ENCODE peak calls at places on chromosome 5, in four cellular contexts. Z is heart left ventricle, F is B cell, M is H9. Y is an unnamed sample.

GRCh38 chr5:137498301-137498735 is 808 bp downstream of the SPOCK1 start:
- DNase-seq in M (peak; percentile 60), Z (peak; percentile 74), F (no peak), Y (peak; percentile 63)

GRCh38 chr5:127802477-127802865 is 99.3 kb downstream of the CCDC192 start:
- DNase-seq in Z (no peak), F (no peak), M (no peak), Y (no peak)

GRCh38 chr5:96995419-96995818 is 59.5 kb downstream of the LNPEP start:
- DNase-seq in Z (no peak), F (no peak), M (no peak), Y (no peak)

GRCh38 chr5:140664018-140664352 is 719 bp upstream of the WDR55 start:
- DNase-seq in M (no peak), F (no peak), Z (no peak), Y (no peak)

GRCh38 chr5:96262105-96262504 is 170.9 kb downstream of the PCSK1 start:
- DNase-seq in Z (no peak), F (no peak), M (no peak), Y (no peak)

GRCh38 chr5:9712506-9713285 is 82.5 kb upstream of the TAS2R1 start:
- DNase-seq in Z (no peak), M (no peak), F (no peak), Y (no peak)

GRCh38 chr5:157306690-157307089 is 40.8 kb downstream of the CYFIP2 start:
- DNase-seq in Z (no peak), F (peak; percentile 42), M (no peak), Y (no peak)

GRCh38 chr5:108381034-108381954 is 604 bp downstream of the FBXL17 start:
- DNase-seq in M (no peak), F (peak; percentile 91), Z (peak; percentile 92), Y (peak; percentile 71)

GRCh38 chr5:178793156-178793555 is 62.7 kb upstream of the ZNF354A start:
- DNase-seq in M (peak; percentile 90), Z (no peak), F (peak; percentile 13), Y (peak; percentile 67)

GRCh38 chr5:57491369-57491965 is 8.9 kb upstream of the ACTBL2 start:
- DNase-seq in Z (no peak), F (no peak), M (no peak), Y (no peak)

GRCh38 chr5:141330299-141331080 is at the start of gene PCDHGA1:
- DNase-seq in M (no peak), Z (no peak), F (peak; percentile 33), Y (no peak)

GRCh38 chr5:122267195-122267594 is 44.8 kb upstream of the SNCAIP start:
- DNase-seq in Z (no peak), M (no peak), F (no peak), Y (no peak)

GRCh38 chr5:140429724-140430123 is 28.1 kb downstream of the ANKHD1 start:
- DNase-seq in Z (no peak), F (no peak), M (no peak), Y (no peak)

GRCh38 chr5:41346609-41347008 is 133.3 kb upstream of the C6 start:
- DNase-seq in F (no peak), M (no peak), Z (no peak), Y (no peak)

GRCh38 chr5:65066385-65066784 is 297.7 kb downstream of the CWC27 start:
- DNase-seq in Z (no peak), M (no peak), F (no peak), Y (no peak)

GRCh38 chr5:115962565-115963402 is 509 bp downstream of the LVRN start:
- DNase-seq in Z (peak; percentile 61), M (peak; percentile 55), F (peak; percentile 17), Y (peak; percentile 65)

GRCh38 chr5:1765141-1765879 is 34.3 kb downstream of the MRPL36 start:
- DNase-seq in F (peak; percentile 34), Z (peak; percentile 30), M (peak; percentile 25), Y (no peak)

GRCh38 chr5:150377964-150378694 is 20.6 kb downstream of the TCOF1 start:
- DNase-seq in F (no peak), Z (no peak), M (no peak), Y (no peak)

GRCh38 chr5:83991566-83992224 is 271.0 kb upstream of the HAPLN1 start:
- DNase-seq in Z (no peak), F (no peak), M (no peak), Y (no peak)

GRCh38 chr5:52560366-52560765 is 227.3 kb upstream of the ITGA1 start:
- DNase-seq in Z (no peak), M (no peak), F (no peak), Y (no peak)

GRCh38 chr5:1152771-1153282 is 41.0 kb upstream of the SLC12A7 start:
- DNase-seq in M (no peak), F (no peak), Z (no peak), Y (no peak)

GRCh38 chr5:122124766-122125165 is 4.6 kb upstream of the ZNF474 start:
- DNase-seq in Z (no peak), M (no peak), F (no peak), Y (no peak)

GRCh38 chr5:35826561-35826960 is 30.1 kb upstream of the IL7R start:
- DNase-seq in F (no peak), Z (no peak), M (no peak), Y (no peak)

GRCh38 chr5:5144441-5144840 is 4.3 kb downstream of the ADAMTS16 start:
- DNase-seq in Z (no peak), F (no peak), M (no peak), Y (no peak)

GRCh38 chr5:173191561-173191960 is 43.4 kb downstream of the NKX2-5 start:
- DNase-seq in F (no peak), Z (no peak), M (no peak), Y (no peak)

GRCh38 chr5:173972844-173973613 is 15.9 kb upstream of the C5orf47 start:
- DNase-seq in M (peak; percentile 84), Z (peak; percentile 78), F (peak; percentile 86), Y (peak; percentile 86)

GRCh38 chr5:180208435-180209081 is 453 bp downstream of the RASGEF1C start:
- DNase-seq in Z (no peak), M (peak; percentile 43), F (peak; percentile 21), Y (peak; percentile 64)
- TF ChIP-seq CTCF in Z (no peak), M (no peak), F (no peak), Y (no peak)

GRCh38 chr5:2801602-2802525 is 50.4 kb upstream of the IRX2 start:
- DNase-seq in F (no peak), Z (no peak), M (no peak), Y (no peak)

GRCh38 chr5:2803751-2804150 is 52.3 kb upstream of the IRX2 start:
- DNase-seq in Z (no peak), F (no peak), M (no peak), Y (no peak)

GRCh38 chr5:2806176-2806575 is 54.7 kb upstream of the IRX2 start:
- DNase-seq in Z (no peak), M (no peak), F (no peak), Y (no peak)

GRCh38 chr5:2802693-2803365 is 51.4 kb upstream of the IRX2 start:
- DNase-seq in Z (no peak), M (no peak), F (no peak), Y (no peak)

DNA sequence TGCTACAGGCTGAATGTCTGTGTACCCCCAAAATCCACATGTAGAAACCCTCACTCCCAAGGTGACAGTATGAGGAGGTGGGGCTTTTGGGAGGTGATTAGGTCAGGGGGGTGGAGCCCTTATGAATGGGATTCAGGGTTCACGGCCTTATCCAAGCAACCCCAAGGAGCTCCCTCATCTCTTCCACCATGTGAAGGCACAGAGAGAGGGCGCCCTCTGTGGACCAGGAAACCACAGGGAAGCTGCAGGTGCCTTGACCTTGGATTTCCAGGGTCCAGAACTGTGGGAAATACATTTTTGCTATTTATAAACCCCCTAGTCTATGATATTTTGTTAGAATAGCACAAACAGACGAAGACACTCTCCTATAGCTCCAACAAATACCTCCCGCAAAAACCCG is 53.6 kb upstream of the IRX2 start:
- DNase-seq in M (peak; percentile 67), F (no peak), Z (no peak), Y (no peak)
- TF ChIP-seq CTCF in M (peak; percentile 74), F (no peak), Z (no peak), Y (no peak)

GRCh38 chr5:138844812-138845513 is 30.2 kb downstream of the LRRTM2 start:
- DNase-seq in F (no peak), Z (no peak), M (no peak), Y (no peak)
- TF ChIP-seq CTCF in F (no peak), Z (no peak), M (no peak), Y (no peak)

DNA sequence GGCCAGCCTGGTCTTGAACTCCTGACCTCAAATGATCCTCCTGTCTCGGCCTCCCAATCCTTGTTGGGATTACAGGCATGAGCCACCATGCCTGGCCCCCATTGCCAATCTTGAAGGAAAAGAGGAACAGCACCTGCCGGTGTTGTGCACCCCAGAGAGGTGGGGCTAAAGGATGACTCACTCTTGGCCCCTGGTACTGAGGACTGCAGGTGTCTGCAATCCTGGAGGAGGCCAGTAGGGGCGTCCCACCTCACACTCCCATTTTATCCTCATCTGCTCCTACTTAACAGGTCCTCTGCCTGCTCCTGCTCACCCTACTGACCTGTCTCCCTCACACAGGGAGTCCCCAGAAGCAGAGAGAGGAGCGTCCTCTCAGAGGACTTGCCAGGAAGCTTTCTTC is 390.4 kb downstream of the ARHGEF28 start:
- DNase-seq in M (peak; percentile 67), Z (no peak), F (no peak), Y (no peak)
- TF ChIP-seq CTCF in M (peak; percentile 52), Z (no peak), F (no peak), Y (peak; percentile 18)